ENCODE peak calls at places on chromosomes 12 and 14, in six cellular contexts. One of them, this sample, is unnamed.

GRCh38 chr12:132255642-132256041 is 73.7 kb downstream of the GALNT9 start:
- DNase-seq in SK-N-SH: no peak
- DNase-seq in GM23248: no peak
- DNase-seq in OCI-LY7: no peak
- DNase-seq in hepatocyte: no peak
- DNase-seq in neural progenitor cell: no peak
- DNase-seq in this sample: no peak

GRCh38 chr14:70641548-70642312 is at the start of gene TTC9:
- DNase-seq in hepatocyte: peak; percentile 58
- DNase-seq in neural progenitor cell: peak; percentile 78
- DNase-seq in SK-N-SH: peak; percentile 89
- DNase-seq in GM23248: peak; percentile 37
- DNase-seq in OCI-LY7: peak; percentile 39
- DNase-seq in this sample: peak; percentile 8

GRCh38 chr12:54526800-54527630 is 22.4 kb upstream of the PDE1B start:
- DNase-seq in GM23248: peak; percentile 50
- DNase-seq in hepatocyte: peak; percentile 54
- DNase-seq in OCI-LY7: peak; percentile 47
- DNase-seq in SK-N-SH: no peak
- DNase-seq in neural progenitor cell: peak; percentile 82
- DNase-seq in this sample: peak; percentile 44

GRCh38 chr12:120323772-120324171 is 3.8 kb downstream of the PLA2G1B start:
- DNase-seq in OCI-LY7: no peak
- DNase-seq in hepatocyte: no peak
- DNase-seq in SK-N-SH: no peak
- DNase-seq in neural progenitor cell: no peak
- DNase-seq in GM23248: no peak
- DNase-seq in this sample: no peak

GRCh38 chr14:94485944-94486841 is 10.2 kb upstream of the SERPINA9 start:
- DNase-seq in hepatocyte: peak; percentile 74
- DNase-seq in neural progenitor cell: peak; percentile 88
- DNase-seq in SK-N-SH: peak; percentile 85
- DNase-seq in OCI-LY7: peak; percentile 34
- DNase-seq in GM23248: peak; percentile 75
- DNase-seq in this sample: peak; percentile 42

GRCh38 chr12:120584343-120585149 is 3.3 kb upstream of the POP5 start:
- DNase-seq in hepatocyte: peak; percentile 71
- DNase-seq in SK-N-SH: peak; percentile 77
- DNase-seq in GM23248: peak; percentile 58
- DNase-seq in neural progenitor cell: peak; percentile 88
- DNase-seq in OCI-LY7: peak; percentile 57
- DNase-seq in this sample: peak; percentile 77

GRCh38 chr12:69947123-69947522 is 122.1 kb downstream of the MYRFL start:
- DNase-seq in OCI-LY7: no peak
- DNase-seq in GM23248: no peak
- DNase-seq in neural progenitor cell: no peak
- DNase-seq in SK-N-SH: no peak
- DNase-seq in hepatocyte: no peak
- DNase-seq in this sample: no peak

GRCh38 chr12:104296718-104297117 is 6.8 kb upstream of the EID3 start:
- DNase-seq in OCI-LY7: no peak
- DNase-seq in GM23248: no peak
- DNase-seq in neural progenitor cell: no peak
- DNase-seq in hepatocyte: peak; percentile 22
- DNase-seq in SK-N-SH: no peak
- DNase-seq in this sample: no peak

GRCh38 chr14:91613459-91614145 is 103.5 kb upstream of the PPP4R3A start:
- DNase-seq in GM23248: peak; percentile 11
- DNase-seq in SK-N-SH: no peak
- DNase-seq in neural progenitor cell: no peak
- DNase-seq in hepatocyte: no peak
- DNase-seq in OCI-LY7: no peak
- DNase-seq in this sample: no peak

GRCh38 chr12:46210835-46211439 is 57.9 kb downstream of the SLC38A1 start:
- DNase-seq in OCI-LY7: no peak
- DNase-seq in neural progenitor cell: no peak
- DNase-seq in SK-N-SH: no peak
- DNase-seq in GM23248: no peak
- DNase-seq in hepatocyte: no peak
- DNase-seq in this sample: no peak

GRCh38 chr14:93025055-93025454 is 90.7 kb downstream of the ITPK1 start:
- DNase-seq in SK-N-SH: no peak
- DNase-seq in hepatocyte: no peak
- DNase-seq in neural progenitor cell: no peak
- DNase-seq in GM23248: no peak
- DNase-seq in OCI-LY7: no peak
- DNase-seq in this sample: no peak

GRCh38 chr12:27575780-27576154 is 51.8 kb downstream of the PPFIBP1 start:
- DNase-seq in neural progenitor cell: no peak
- DNase-seq in SK-N-SH: no peak
- DNase-seq in OCI-LY7: no peak
- DNase-seq in hepatocyte: no peak
- DNase-seq in GM23248: no peak
- DNase-seq in this sample: peak; percentile 49

GRCh38 chr12:85036241-85036707 is at the start of the genes LRRIQ1 and TSPAN19:
- DNase-seq in neural progenitor cell: peak; percentile 99
- DNase-seq in OCI-LY7: peak; percentile 1
- DNase-seq in hepatocyte: peak; percentile 91
- DNase-seq in SK-N-SH: peak; percentile 71
- DNase-seq in GM23248: peak; percentile 88
- DNase-seq in this sample: peak; percentile 89

GRCh38 chr14:101008196-101008595 is 104.7 kb upstream of the RTL1 start:
- DNase-seq in hepatocyte: peak; percentile 2
- DNase-seq in GM23248: no peak
- DNase-seq in SK-N-SH: no peak
- DNase-seq in OCI-LY7: no peak
- DNase-seq in neural progenitor cell: no peak
- DNase-seq in this sample: no peak

GRCh38 chr12:111314949-111315539 is 53.9 kb downstream of the PHETA1 start:
- DNase-seq in GM23248: peak; percentile 24
- DNase-seq in OCI-LY7: no peak
- DNase-seq in hepatocyte: no peak
- DNase-seq in neural progenitor cell: no peak
- DNase-seq in SK-N-SH: no peak
- DNase-seq in this sample: peak; percentile 55

GRCh38 chr14:50106178-50106577 is 10.2 kb downstream of the VCPKMT start:
- DNase-seq in OCI-LY7: no peak
- DNase-seq in SK-N-SH: no peak
- DNase-seq in hepatocyte: no peak
- DNase-seq in GM23248: peak; percentile 19
- DNase-seq in neural progenitor cell: no peak
- DNase-seq in this sample: no peak

GRCh38 chr14:55512421-55512820 is 67.6 kb upstream of the KTN1 start:
- DNase-seq in hepatocyte: no peak
- DNase-seq in OCI-LY7: no peak
- DNase-seq in GM23248: peak; percentile 30
- DNase-seq in neural progenitor cell: no peak
- DNase-seq in SK-N-SH: no peak
- DNase-seq in this sample: no peak

GRCh38 chr12:52811191-52812072 is 2.5 kb downstream of the KRT4 start:
- DNase-seq in neural progenitor cell: no peak
- DNase-seq in OCI-LY7: no peak
- DNase-seq in hepatocyte: no peak
- DNase-seq in SK-N-SH: no peak
- DNase-seq in GM23248: no peak
- DNase-seq in this sample: no peak

GRCh38 chr12:117033382-117034045 is 65.7 kb downstream of the TESC start:
- DNase-seq in SK-N-SH: no peak
- DNase-seq in GM23248: no peak
- DNase-seq in neural progenitor cell: no peak
- DNase-seq in hepatocyte: no peak
- DNase-seq in OCI-LY7: no peak
- DNase-seq in this sample: no peak

GRCh38 chr14:24251880-24252288 is 9.5 kb upstream of the TINF2 start:
- DNase-seq in OCI-LY7: no peak
- DNase-seq in SK-N-SH: no peak
- DNase-seq in GM23248: peak; percentile 58
- DNase-seq in hepatocyte: no peak
- DNase-seq in neural progenitor cell: no peak
- DNase-seq in this sample: peak; percentile 15

GRCh38 chr14:99531221-99532096 is 50.2 kb downstream of the CCNK start:
- DNase-seq in SK-N-SH: no peak
- DNase-seq in hepatocyte: no peak
- DNase-seq in neural progenitor cell: peak; percentile 78
- DNase-seq in GM23248: peak; percentile 71
- DNase-seq in OCI-LY7: no peak
- DNase-seq in this sample: no peak

GRCh38 chr12:85794551-85794950 is 41.7 kb downstream of the RASSF9 start:
- DNase-seq in neural progenitor cell: peak; percentile 5
- DNase-seq in OCI-LY7: no peak
- DNase-seq in hepatocyte: no peak
- DNase-seq in GM23248: peak; percentile 75
- DNase-seq in SK-N-SH: no peak
- DNase-seq in this sample: no peak

GRCh38 chr12:57983150-57983857 is 41.9 kb downstream of the ATP23 start:
- DNase-seq in OCI-LY7: peak; percentile 47
- DNase-seq in GM23248: peak; percentile 75
- DNase-seq in hepatocyte: peak; percentile 64
- DNase-seq in SK-N-SH: peak; percentile 4
- DNase-seq in neural progenitor cell: peak; percentile 71
- DNase-seq in this sample: peak; percentile 73

GRCh38 chr12:49869816-49870500 is 27.1 kb upstream of the BCDIN3D start:
- DNase-seq in neural progenitor cell: no peak
- DNase-seq in OCI-LY7: no peak
- DNase-seq in SK-N-SH: no peak
- DNase-seq in hepatocyte: no peak
- DNase-seq in GM23248: no peak
- DNase-seq in this sample: no peak

GRCh38 chr12:13962699-13963098 is 18.7 kb downstream of the GRIN2B start:
- DNase-seq in neural progenitor cell: peak; percentile 34
- DNase-seq in GM23248: peak; percentile 18
- DNase-seq in SK-N-SH: peak; percentile 52
- DNase-seq in hepatocyte: no peak
- DNase-seq in OCI-LY7: peak; percentile 37
- DNase-seq in this sample: peak; percentile 18

GRCh38 chr12:88245905-88246304 is 103.8 kb downstream of the TMTC3 start:
- DNase-seq in hepatocyte: no peak
- DNase-seq in OCI-LY7: no peak
- DNase-seq in GM23248: peak; percentile 50
- DNase-seq in SK-N-SH: no peak
- DNase-seq in neural progenitor cell: no peak
- DNase-seq in this sample: no peak

GRCh38 chr12:88684610-88685009 is 104.3 kb upstream of the KITLG start:
- DNase-seq in hepatocyte: no peak
- DNase-seq in SK-N-SH: no peak
- DNase-seq in GM23248: no peak
- DNase-seq in neural progenitor cell: no peak
- DNase-seq in OCI-LY7: no peak
- DNase-seq in this sample: no peak

GRCh38 chr12:87995581-87996178 is 33.5 kb downstream of the C12orf50 start:
- DNase-seq in OCI-LY7: peak; percentile 50
- DNase-seq in GM23248: peak; percentile 78
- DNase-seq in hepatocyte: peak; percentile 79
- DNase-seq in neural progenitor cell: peak; percentile 79
- DNase-seq in SK-N-SH: peak; percentile 49
- DNase-seq in this sample: peak; percentile 79

GRCh38 chr12:51621155-51621922 is 30.3 kb downstream of the SCN8A start:
- DNase-seq in hepatocyte: no peak
- DNase-seq in neural progenitor cell: no peak
- DNase-seq in SK-N-SH: no peak
- DNase-seq in GM23248: peak; percentile 47
- DNase-seq in OCI-LY7: no peak
- DNase-seq in this sample: peak; percentile 65

GRCh38 chr14:54627718-54628345 is 60.9 kb downstream of the SAMD4A start:
- DNase-seq in neural progenitor cell: peak; percentile 56
- DNase-seq in hepatocyte: peak; percentile 61
- DNase-seq in GM23248: peak; percentile 77
- DNase-seq in SK-N-SH: peak; percentile 40
- DNase-seq in OCI-LY7: no peak
- DNase-seq in this sample: no peak

GRCh38 chr14:75577090-75577489 is 1.3 kb upstream of the FLVCR2 start:
- DNase-seq in neural progenitor cell: no peak
- DNase-seq in GM23248: no peak
- DNase-seq in OCI-LY7: no peak
- DNase-seq in SK-N-SH: no peak
- DNase-seq in hepatocyte: no peak
- DNase-seq in this sample: no peak

GRCh38 chr14:103257211-103257962 is 76.7 kb upstream of the EIF5 start:
- DNase-seq in GM23248: peak; percentile 45
- DNase-seq in OCI-LY7: no peak
- DNase-seq in neural progenitor cell: no peak
- DNase-seq in hepatocyte: no peak
- DNase-seq in SK-N-SH: no peak
- DNase-seq in this sample: peak; percentile 55

GRCh38 chr12:128818065-128819022 is 5.4 kb downstream of the SLC15A4 start:
- DNase-seq in GM23248: peak; percentile 65
- DNase-seq in neural progenitor cell: no peak
- DNase-seq in OCI-LY7: peak; percentile 54
- DNase-seq in hepatocyte: peak; percentile 34
- DNase-seq in SK-N-SH: no peak
- DNase-seq in this sample: peak; percentile 33

GRCh38 chr14:69500096-69500495 is 15.6 kb downstream of the PLEKHD1 start:
- DNase-seq in OCI-LY7: no peak
- DNase-seq in GM23248: no peak
- DNase-seq in SK-N-SH: no peak
- DNase-seq in hepatocyte: no peak
- DNase-seq in neural progenitor cell: no peak
- DNase-seq in this sample: no peak
- H3K4me1 ChIP-seq in OCI-LY7: no peaks in the 10 kb centered on the region
- H3K4me1 ChIP-seq in GM23248: no peaks in the 10 kb centered on the region
- H3K4me1 ChIP-seq in SK-N-SH: no peaks in the 10 kb centered on the region
- H3K4me1 ChIP-seq in hepatocyte: peaks cover 7% of the 10 kb centered on the region
- H3K4me1 ChIP-seq in neural progenitor cell: no peaks in the 10 kb centered on the region
- H3K4me1 ChIP-seq in this sample: no peaks in the 10 kb centered on the region

GRCh38 chr12:9064201-9064814 is 51.4 kb downstream of the A2M start:
- DNase-seq in OCI-LY7: no peak
- DNase-seq in hepatocyte: peak; percentile 90
- DNase-seq in neural progenitor cell: peak; percentile 83
- DNase-seq in SK-N-SH: peak; percentile 86
- DNase-seq in GM23248: peak; percentile 74
- DNase-seq in this sample: peak; percentile 59
- TF ChIP-seq EZH2phosphoT487 in OCI-LY7: no peak
- TF ChIP-seq EZH2phosphoT487 in hepatocyte: no peak
- TF ChIP-seq EZH2phosphoT487 in neural progenitor cell: no peak
- TF ChIP-seq EZH2phosphoT487 in SK-N-SH: no peak
- TF ChIP-seq EZH2phosphoT487 in GM23248: no peak
- TF ChIP-seq EZH2phosphoT487 in this sample: no peak

GRCh38 chr12:107014050-107014449 is 27.1 kb upstream of the MTERF2 start:
- DNase-seq in GM23248: peak; percentile 3
- DNase-seq in hepatocyte: peak; percentile 44
- DNase-seq in OCI-LY7: peak; percentile 18
- DNase-seq in neural progenitor cell: no peak
- DNase-seq in SK-N-SH: no peak
- DNase-seq in this sample: peak; percentile 92
- H3K4me1 ChIP-seq in GM23248: no peaks in the 10 kb centered on the region
- H3K4me1 ChIP-seq in hepatocyte: no peaks in the 10 kb centered on the region
- H3K4me1 ChIP-seq in OCI-LY7: no peaks in the 10 kb centered on the region
- H3K4me1 ChIP-seq in neural progenitor cell: no peaks in the 10 kb centered on the region
- H3K4me1 ChIP-seq in SK-N-SH: no peaks in the 10 kb centered on the region
- H3K4me1 ChIP-seq in this sample: no peaks in the 10 kb centered on the region

DNA sequence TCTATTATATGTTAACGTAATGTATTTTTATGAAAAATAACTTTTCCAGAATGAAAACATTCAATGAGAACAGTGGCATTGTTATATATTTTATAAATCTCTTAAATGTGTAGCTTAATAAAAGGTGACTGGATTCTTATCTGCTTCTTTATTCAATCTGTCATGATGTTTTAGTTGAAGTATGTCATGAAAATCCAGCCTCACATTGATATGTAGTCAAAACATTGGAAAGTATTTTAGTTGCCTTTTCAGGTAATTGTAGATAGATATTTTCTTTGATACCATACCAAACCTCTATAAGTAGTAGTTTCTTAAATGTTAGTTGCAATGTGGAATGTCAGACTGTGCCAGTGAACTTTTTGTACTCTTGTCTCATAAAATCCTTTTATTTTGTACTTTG is 41.3 kb upstream of the MSRB3 start:
- DNase-seq in hepatocyte: no peak
- DNase-seq in SK-N-SH: no peak
- DNase-seq in OCI-LY7: no peak
- DNase-seq in neural progenitor cell: no peak
- DNase-seq in GM23248: no peak
- DNase-seq in this sample: no peak
- TF ChIP-seq EZH2phosphoT487 in hepatocyte: no peak
- TF ChIP-seq EZH2phosphoT487 in SK-N-SH: no peak
- TF ChIP-seq EZH2phosphoT487 in OCI-LY7: no peak
- TF ChIP-seq EZH2phosphoT487 in neural progenitor cell: no peak
- TF ChIP-seq EZH2phosphoT487 in GM23248: no peak
- TF ChIP-seq EZH2phosphoT487 in this sample: no peak

This sample was measured in PC-3.